ENCODE peak calls at places on chromosomes 3 and 15, in eight cellular contexts. W, O, T, Z, I, B, Y and P are unnamed samples.

GRCh38 chr3:38475716-38476115 is 20.4 kb upstream of the EXOG start:
- DNase-seq in W (no peak), O (no peak), T (no peak), Z (no peak), I (no peak), B (no peak), Y (no peak), P (no peak)

GRCh38 chr3:196942915-196943277 is 568 bp upstream of the NCBP2 start:
- DNase-seq in W (peak; percentile 39), O (peak; percentile 49), T (no peak), Z (no peak), I (no peak), B (peak; percentile 38), Y (no peak), P (peak; percentile 18)

GRCh38 chr3:187594272-187594671 is 75.9 kb downstream of the SST start:
- DNase-seq in W (no peak), O (no peak), T (no peak), Z (no peak), I (no peak), B (no peak), Y (no peak), P (no peak)

GRCh38 chr15:89090791-89091666 is 2.8 kb downstream of the ABHD2 start:
- DNase-seq in W (peak; percentile 53), O (peak; percentile 42), T (peak; percentile 85), Z (no peak), I (peak; percentile 50), B (peak; percentile 87), Y (peak; percentile 83), P (peak; percentile 30)

GRCh38 chr3:36214460-36214859 is 165.8 kb upstream of the STAC start:
- DNase-seq in W (no peak), O (no peak), T (no peak), Z (no peak), I (no peak), B (no peak), Y (no peak), P (no peak)

GRCh38 chr15:82063055-82063454 is 17.2 kb upstream of the MEX3B start:
- DNase-seq in W (no peak), O (no peak), T (no peak), Z (no peak), I (no peak), B (no peak), Y (no peak), P (no peak)

GRCh38 chr3:6216135-6216792 is 644.7 kb upstream of the GRM7 start:
- DNase-seq in W (no peak), O (no peak), T (no peak), Z (no peak), I (no peak), B (no peak), Y (no peak), P (no peak)

GRCh38 chr3:85360742-85361387 is 402.1 kb downstream of the CADM2 start:
- DNase-seq in W (peak; percentile 45), O (peak; percentile 44), T (peak; percentile 9), Z (peak; percentile 28), I (peak; percentile 61), B (peak; percentile 23), Y (peak; percentile 83), P (peak; percentile 13)

GRCh38 chr3:129233538-129233937 is 15.9 kb upstream of the COPG1 start:
- DNase-seq in W (no peak), O (no peak), T (no peak), Z (no peak), I (peak; percentile 83), B (no peak), Y (no peak), P (peak; percentile 98)

GRCh38 chr3:104886220-104886995 is 480.3 kb upstream of the ALCAM start:
- DNase-seq in W (no peak), O (no peak), T (peak; percentile 73), Z (no peak), I (no peak), B (peak; percentile 58), Y (peak; percentile 63), P (no peak)

GRCh38 chr3:71416868-71417267 is 166.7 kb downstream of the FOXP1 start:
- DNase-seq in W (no peak), O (no peak), T (no peak), Z (peak; percentile 23), I (no peak), B (peak; percentile 19), Y (peak; percentile 35), P (peak; percentile 83)

GRCh38 chr3:59551834-59552233 is 502.0 kb upstream of the CFAP20DC start:
- DNase-seq in W (no peak), O (peak; percentile 12), T (no peak), Z (no peak), I (no peak), B (no peak), Y (no peak), P (no peak)

GRCh38 chr3:22245817-22246583 is 495.0 kb upstream of the ZNF385D start:
- DNase-seq in W (no peak), O (no peak), T (no peak), Z (no peak), I (no peak), B (no peak), Y (no peak), P (no peak)

GRCh38 chr15:73601449-73602425 is 31.5 kb downstream of the NPTN start:
- DNase-seq in W (peak; percentile 42), O (no peak), T (peak; percentile 61), Z (no peak), I (no peak), B (peak; percentile 65), Y (peak; percentile 58), P (no peak)

GRCh38 chr3:163813935-163814334 is 1264.4 kb downstream of the SI start:
- DNase-seq in W (no peak), O (no peak), T (no peak), Z (no peak), I (peak; percentile 66), B (no peak), Y (no peak), P (no peak)

GRCh38 chr3:177563792-177564191 is 366.5 kb upstream of the TBL1XR1 start:
- DNase-seq in W (no peak), O (no peak), T (no peak), Z (no peak), I (no peak), B (no peak), Y (no peak), P (no peak)

DNA sequence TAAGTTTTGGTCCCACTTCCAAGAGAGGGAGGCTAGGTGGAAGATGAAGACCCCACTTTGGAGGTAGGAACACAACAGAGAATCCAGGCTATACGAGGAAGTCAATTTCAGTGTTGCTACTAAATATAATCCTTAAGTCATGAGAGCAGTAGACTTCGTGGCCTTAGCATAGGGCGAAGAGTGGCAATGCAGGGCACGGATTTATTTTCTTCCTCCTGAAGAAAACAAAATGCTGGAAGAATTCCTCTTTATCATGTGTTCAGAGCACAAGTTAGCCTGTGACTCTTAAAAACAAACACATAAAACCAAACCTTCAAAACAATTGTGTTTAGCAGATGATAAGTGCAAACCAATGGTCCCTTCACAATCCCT is 19.4 kb downstream of the BCL2L10 start:
- DNase-seq in W (no peak), O (no peak), T (no peak), Z (no peak), I (no peak), B (peak; percentile 21), Y (no peak), P (no peak)
- H3K4me3 ChIP-seq in W (no peak overlapping the region), O (no peak overlapping the region), T (no peak overlapping the region), Z (no peak overlapping the region), I (no peak overlapping the region), B (no peak overlapping the region), Y (no peak overlapping the region), P (no peak overlapping the region)

GRCh38 chr3:99870712-99871111 is 53.0 kb downstream of the CMSS1 start:
- DNase-seq in W (no peak), O (no peak), T (no peak), Z (no peak), I (no peak), B (no peak), Y (no peak), P (no peak)

GRCh38 chr3:99868438-99868723 is 50.7 kb downstream of the CMSS1 start:
- DNase-seq in W (peak; percentile 38), O (no peak), T (peak; percentile 41), Z (no peak), I (no peak), B (peak; percentile 54), Y (peak; percentile 36), P (peak; percentile 24)

GRCh38 chr3:99867594-99868437 is 50.2 kb downstream of the CMSS1 start:
- DNase-seq in W (no peak), O (no peak), T (no peak), Z (no peak), I (no peak), B (no peak), Y (no peak), P (no peak)

GRCh38 chr3:99871231-99871898 is 53.7 kb downstream of the CMSS1 start:
- DNase-seq in W (no peak), O (no peak), T (no peak), Z (no peak), I (no peak), B (peak; percentile 69), Y (no peak), P (no peak)

DNA sequence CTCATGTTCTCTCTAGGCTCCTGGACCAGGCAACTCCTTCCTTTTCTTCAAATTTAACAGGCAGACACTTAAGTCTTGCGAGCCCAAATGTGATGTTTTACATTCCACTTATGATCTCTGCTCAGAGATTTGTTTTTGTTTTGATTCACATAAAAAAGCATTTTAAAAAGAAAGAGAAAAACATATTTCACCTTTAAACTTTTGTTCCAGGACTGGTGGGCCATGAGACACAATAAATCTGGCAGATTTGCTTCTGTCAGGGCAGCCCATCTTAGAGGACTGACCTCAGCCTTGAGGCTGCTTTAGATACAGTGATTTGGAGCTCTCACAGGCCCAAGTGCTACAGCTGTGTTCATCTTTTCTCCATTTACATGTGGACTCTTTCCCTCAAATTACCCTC is 52.0 kb downstream of the CMSS1 start:
- DNase-seq in W (no peak), O (no peak), T (no peak), Z (no peak), I (no peak), B (no peak), Y (no peak), P (no peak)
- TF ChIP-seq CTCF in W (no peak), O (no peak), T (no peak), Z (no peak), I (no peak), B (no peak), Y (no peak), P (no peak)

DNA sequence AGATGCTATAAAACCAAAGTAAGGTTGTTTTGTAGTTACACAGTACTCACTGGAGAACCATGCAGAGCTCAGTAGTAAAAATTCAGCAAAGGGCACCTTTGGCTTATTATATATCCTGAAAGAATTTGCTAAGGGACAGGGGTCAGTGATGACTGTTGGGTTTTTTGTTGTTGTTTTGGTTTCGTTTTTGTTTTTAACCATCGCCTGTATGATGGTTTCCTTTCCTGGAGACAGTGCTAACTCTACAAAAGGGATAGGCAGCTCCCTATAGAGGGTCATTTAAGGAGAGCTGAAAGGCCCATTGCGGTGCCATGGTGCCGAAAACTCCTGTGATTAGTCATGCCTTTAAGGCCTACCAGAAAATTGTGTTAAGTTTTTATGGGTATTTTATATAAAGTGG is 118.2 kb upstream of the GOLIM4 start:
- DNase-seq in W (no peak), O (no peak), T (no peak), Z (no peak), I (peak; percentile 81), B (peak; percentile 2), Y (no peak), P (peak; percentile 29)
- H3K4me2 ChIP-seq in W (no peak overlapping the region), O (no peak overlapping the region), T (no peak overlapping the region), Z (peak overlapping the region; percentile 34), I (peak overlapping the region; percentile 69), B (peak overlapping the region; percentile 61), Y (no peak overlapping the region), P (peak overlapping the region; percentile 77)

DNA sequence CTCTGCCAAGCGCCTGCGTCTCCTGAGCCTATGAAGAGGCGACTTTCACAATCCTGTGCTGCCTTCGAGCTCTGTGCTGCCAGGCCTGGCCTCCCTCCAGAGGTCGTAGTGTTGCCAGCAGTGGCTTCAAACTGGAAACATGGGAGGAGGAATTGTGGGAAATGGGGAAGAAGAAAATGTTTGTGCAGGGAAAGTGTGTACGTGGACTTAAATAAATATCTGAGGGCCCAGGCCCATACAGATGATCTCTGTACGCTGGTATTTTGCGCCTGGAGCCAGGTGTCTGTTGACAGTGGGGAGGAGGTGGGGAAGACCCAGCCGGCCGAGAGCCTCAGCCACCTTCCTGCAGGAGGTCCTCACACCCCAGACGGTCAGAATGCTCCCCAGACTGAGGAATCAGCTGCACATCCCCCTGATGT is 44.6 kb downstream of the ZBTB38 start:
- DNase-seq in W (peak; percentile 64), O (no peak), T (peak; percentile 85), Z (no peak), I (peak; percentile 45), B (peak; percentile 87), Y (no peak), P (no peak)
- H3K4me3 ChIP-seq in W (peak overlapping the region; percentile 26), O (no peak overlapping the region), T (no peak overlapping the region), Z (no peak overlapping the region), I (peak overlapping the region; percentile 12), B (no peak overlapping the region), Y (no peak overlapping the region), P (no peak overlapping the region)